ENCODE peak calls at places on chromosomes 11 and 22, in nine cellular contexts. C, X, V, T, F, W, A, D and B are unnamed samples.

GRCh38 chr22:49019737-49020136 is 807.9 kb downstream of the BRD1 start:
- DNase-seq in W (no peak), X (no peak), T (no peak), A (no peak), V (no peak), F (no peak), C (no peak), D (no peak), B (no peak)

GRCh38 chr22:45628508-45628907 is 43.1 kb upstream of the ATXN10 start:
- DNase-seq in D (no peak), X (no peak), W (no peak), V (no peak), T (no peak), F (no peak), C (peak; percentile 80), A (no peak), B (peak; percentile 50)

GRCh38 chr11:126007263-126007662 is 55.4 kb downstream of the CDON start:
- DNase-seq in T (no peak), X (no peak), D (no peak), C (no peak), W (peak; percentile 37), F (no peak), V (no peak), A (no peak), B (peak; percentile 44)

GRCh38 chr11:9574806-9575530 is 1.5 kb downstream of the WEE1 start:
- DNase-seq in F (peak; percentile 91), W (peak; percentile 92), D (peak; percentile 41), T (peak; percentile 57), C (peak; percentile 83), V (no peak), X (peak; percentile 70), A (peak; percentile 29), B (peak; percentile 89)

GRCh38 chr11:77198440-77198849 is 70.4 kb downstream of the MYO7A start:
- DNase-seq in T (no peak), F (peak; percentile 84), A (no peak), W (peak; percentile 10), V (no peak), C (peak; percentile 87), D (peak; percentile 11), X (no peak), B (no peak)

GRCh38 chr22:25282346-25282670 is 62.9 kb downstream of the CRYBB2 start:
- DNase-seq in A (no peak), W (no peak), D (no peak), F (peak; percentile 30), V (no peak), T (no peak), X (no peak), C (peak; percentile 81), B (no peak)

GRCh38 chr11:88301478-88302140 is 35.9 kb downstream of the CTSC start:
- DNase-seq in C (no peak), X (no peak), F (no peak), V (no peak), A (no peak), D (no peak), W (peak; percentile 36), T (no peak), B (peak; percentile 13)

GRCh38 chr22:26194877-26195276 is 25.6 kb downstream of the SEZ6L start:
- DNase-seq in C (no peak), D (no peak), X (no peak), T (no peak), V (no peak), F (no peak), A (no peak), W (no peak), B (no peak)

GRCh38 chr11:77201370-77201769 is 73.3 kb downstream of the MYO7A start:
- DNase-seq in T (no peak), V (no peak), F (no peak), X (no peak), W (no peak), A (no peak), D (no peak), C (no peak), B (no peak)

GRCh38 chr22:27004434-27004833 is 347.0 kb downstream of the MIAT start:
- DNase-seq in F (peak; percentile 37), X (no peak), W (no peak), V (no peak), A (no peak), C (peak; percentile 77), D (no peak), T (no peak), B (no peak)

GRCh38 chr22:46934746-46935491 is 172.5 kb downstream of the TBC1D22A start:
- DNase-seq in V (no peak), X (no peak), C (no peak), F (peak; percentile 74), W (peak; percentile 89), T (no peak), D (no peak), A (no peak), B (peak; percentile 87)

GRCh38 chr22:42873361-42873760 is 16.3 kb upstream of the ARFGAP3 start:
- DNase-seq in W (no peak), T (no peak), D (peak; percentile 10), C (no peak), X (no peak), V (no peak), A (no peak), F (no peak), B (no peak)

GRCh38 chr11:125455851-125456250 is 40.2 kb downstream of the FEZ1 start:
- DNase-seq in V (no peak), T (no peak), F (no peak), X (no peak), A (no peak), W (no peak), C (no peak), D (no peak), B (no peak)

GRCh38 chr11:132472411-132473205 is 1059.7 kb downstream of the OPCML start:
- DNase-seq in V (no peak), X (no peak), D (no peak), T (no peak), C (no peak), W (peak; percentile 22), F (no peak), A (no peak), B (no peak)

GRCh38 chr22:27492566-27493201 is 308.9 kb downstream of the MN1 start:
- DNase-seq in A (no peak), T (no peak), X (no peak), W (no peak), C (no peak), D (no peak), F (no peak), V (no peak), B (no peak)

GRCh38 chr22:23067691-23068090 is 2.6 kb upstream of the GNAZ start:
- DNase-seq in C (no peak), A (no peak), X (no peak), T (no peak), V (no peak), D (no peak), F (no peak), W (no peak), B (no peak)
- H3K27me3 ChIP-seq in C (peaks cover 45% of the 10 kb centered on the region), A (no peaks in the 10 kb centered on the region), X (no peaks in the 10 kb centered on the region), T (no peaks in the 10 kb centered on the region), V (no peaks in the 10 kb centered on the region), D (no peaks in the 10 kb centered on the region), F (peaks cover 6% of the 10 kb centered on the region), W (peaks cover 65% of the 10 kb centered on the region), B (no peaks in the 10 kb centered on the region)

DNA sequence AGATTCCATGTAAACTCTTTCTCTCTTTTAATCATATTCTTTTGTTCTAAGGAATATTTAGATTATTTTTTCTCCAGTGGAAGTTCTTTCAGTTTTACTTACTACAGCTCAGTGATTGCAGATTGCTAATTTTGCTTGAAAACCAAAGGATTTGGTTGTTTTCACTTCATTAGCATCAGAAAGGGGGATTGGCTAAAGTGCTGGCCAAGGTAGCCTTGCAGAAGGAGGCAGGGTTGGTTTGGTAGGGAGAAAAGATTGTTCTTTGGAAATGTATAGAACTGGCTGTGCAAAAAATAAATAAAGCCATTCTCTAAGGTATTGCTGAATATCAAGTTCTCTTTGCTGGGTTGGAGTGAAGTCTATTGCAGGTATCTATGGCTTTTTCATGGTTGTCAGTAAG is 92.6 kb downstream of the FAT3 start:
- DNase-seq in T (no peak), A (no peak), C (peak; percentile 41), D (no peak), F (no peak), W (no peak), V (no peak), X (no peak), B (no peak)
- H3K27me3 ChIP-seq in T (no peaks in the 10 kb centered on the region), A (no peaks in the 10 kb centered on the region), C (no peaks in the 10 kb centered on the region), D (no peaks in the 10 kb centered on the region), F (no peaks in the 10 kb centered on the region), W (no peaks in the 10 kb centered on the region), V (no peaks in the 10 kb centered on the region), X (no peaks in the 10 kb centered on the region), B (no peaks in the 10 kb centered on the region)

DNA sequence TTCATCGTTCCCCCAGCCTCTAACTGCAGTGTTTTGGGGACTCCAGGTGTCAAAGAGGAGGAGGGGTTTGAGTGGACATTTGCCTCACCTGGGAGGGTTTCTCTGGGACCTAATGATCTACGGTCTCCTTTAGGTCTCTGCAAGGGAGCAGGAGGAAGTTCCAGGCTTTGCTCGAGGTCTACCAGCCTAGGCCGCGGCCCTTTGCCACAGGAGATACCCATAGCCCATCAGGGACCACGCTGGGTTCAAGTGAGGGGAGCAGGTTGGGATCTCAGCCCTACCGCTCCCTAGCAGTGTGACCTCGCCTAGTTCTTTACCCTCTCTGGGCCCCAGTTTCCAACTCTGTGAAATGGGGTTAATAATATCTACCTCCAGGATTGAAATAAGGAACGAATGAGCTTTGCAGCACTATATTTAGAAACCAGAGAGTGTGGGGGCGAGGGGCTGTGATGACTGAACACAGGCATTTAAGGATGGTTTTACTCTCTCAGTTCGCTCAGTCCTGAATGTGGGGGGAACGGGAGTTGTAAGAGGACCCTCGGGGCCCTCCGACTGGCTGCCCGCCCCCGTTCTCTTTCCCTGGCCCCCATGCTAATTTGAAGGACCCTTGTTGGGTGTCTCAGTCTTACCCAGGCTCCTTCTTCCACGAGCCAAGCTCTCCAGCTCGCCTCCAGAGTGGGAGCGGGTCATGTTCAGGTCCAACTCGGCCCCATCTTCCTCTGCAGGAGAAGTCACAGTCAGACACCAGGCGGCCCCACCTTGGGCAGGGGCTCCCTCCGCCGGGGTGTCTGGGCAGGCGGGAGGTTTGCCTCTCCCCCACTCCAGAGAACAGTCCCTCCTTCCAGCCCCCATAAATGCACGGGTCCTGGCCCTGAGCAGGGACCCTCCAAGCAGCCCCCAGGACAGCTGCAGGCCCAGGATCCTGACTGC is 11.7 kb downstream of the PDGFB start:
- DNase-seq in T (no peak), D (no peak), W (no peak), X (no peak), C (no peak), A (no peak), V (no peak), F (no peak), B (no peak)
- H3K27me3 ChIP-seq in T (no peaks in the 10 kb centered on the region), D (no peaks in the 10 kb centered on the region), W (no peaks in the 10 kb centered on the region), X (no peaks in the 10 kb centered on the region), C (peaks cover 17% of the 10 kb centered on the region), A (peaks cover 6% of the 10 kb centered on the region), V (no peaks in the 10 kb centered on the region), F (no peaks in the 10 kb centered on the region), B (no peaks in the 10 kb centered on the region)

GRCh38 chr11:76158394-76159302 is 47.7 kb downstream of the WNT11 start:
- DNase-seq in T (no peak), V (no peak), F (no peak), X (peak; percentile 18), D (no peak), A (no peak), C (no peak), W (no peak), B (no peak)
- H3K27me3 ChIP-seq in T (no peaks in the 10 kb centered on the region), V (no peaks in the 10 kb centered on the region), F (no peaks in the 10 kb centered on the region), X (no peaks in the 10 kb centered on the region), D (no peaks in the 10 kb centered on the region), A (no peaks in the 10 kb centered on the region), C (peaks cover 1% of the 10 kb centered on the region), W (no peaks in the 10 kb centered on the region), B (no peaks in the 10 kb centered on the region)